ENCODE peak calls at places on chromosomes 12 and 14, in seven cellular contexts. C, F, I, Y, A, X and B are unnamed samples.
A peak's percentile ranks its signal among the peaks of the same experiment; 100 is the strongest.

GRCh38 chr12:110107369-110108281 is 16.5 kb upstream of the IFT81 start:
- DNase-seq in A (peak; percentile 34), C (peak; percentile 36), F (no peak), X (peak; percentile 67), I (peak; percentile 20), Y (no peak), B (peak; percentile 83)

GRCh38 chr12:112241176-112241575 is 115.8 kb downstream of the TRAFD1 start:
- DNase-seq in C (no peak), Y (no peak), F (no peak), A (no peak), X (no peak), I (no peak), B (no peak)

GRCh38 chr12:50110127-50110761 is 1.8 kb upstream of the COX14 start:
- DNase-seq in C (peak; percentile 64), F (no peak), X (peak; percentile 60), Y (no peak), A (no peak), I (peak; percentile 58), B (peak; percentile 80)

GRCh38 chr14:51491036-51491545 is 160.6 kb upstream of the FRMD6 start:
- DNase-seq in Y (no peak), F (no peak), C (no peak), X (no peak), A (no peak), I (no peak), B (no peak)

GRCh38 chr12:31366104-31366621 is 40.2 kb upstream of the SINHCAF start:
- DNase-seq in C (no peak), A (no peak), F (no peak), Y (no peak), X (no peak), I (no peak), B (no peak)

GRCh38 chr14:99780690-99781089 is 12.5 kb upstream of the EML1 start:
- DNase-seq in X (no peak), Y (no peak), A (no peak), I (no peak), F (no peak), C (no peak), B (no peak)

GRCh38 chr14:93114713-93115068 is 1.0 kb downstream of the ITPK1 start:
- DNase-seq in C (peak; percentile 56), I (peak; percentile 32), A (no peak), Y (no peak), X (no peak), F (no peak), B (no peak)

GRCh38 chr14:45891417-45892080 is 638.5 kb upstream of the MIS18BP1 start:
- DNase-seq in Y (no peak), I (no peak), F (no peak), X (no peak), C (peak; percentile 33), A (peak; percentile 41), B (no peak)

GRCh38 chr14:68685419-68686211 is 107.3 kb downstream of the ZFP36L1 start:
- DNase-seq in A (no peak), I (no peak), F (no peak), Y (peak; percentile 62), X (no peak), C (no peak), B (no peak)

GRCh38 chr12:52162971-52163370 is 28.8 kb downstream of the KRT80 start:
- DNase-seq in I (no peak), Y (no peak), A (no peak), C (no peak), F (no peak), X (no peak), B (no peak)

GRCh38 chr12:62191747-62192485 is 68.3 kb upstream of the USP15 start:
- DNase-seq in F (no peak), X (no peak), A (peak; percentile 19), C (no peak), Y (peak; percentile 15), I (no peak), B (no peak)

GRCh38 chr12:54222609-54223008 is 33.8 kb upstream of the SMUG1 start:
- DNase-seq in I (no peak), F (no peak), Y (no peak), X (no peak), C (no peak), A (no peak), B (no peak)

GRCh38 chr12:27236498-27236897 is 7.6 kb upstream of the STK38L start:
- DNase-seq in I (no peak), F (no peak), A (no peak), Y (no peak), C (no peak), X (no peak), B (no peak)

GRCh38 chr14:52599974-52600373 is 47.3 kb downstream of the GPR137C start:
- DNase-seq in X (no peak), I (no peak), F (no peak), A (no peak), C (no peak), Y (no peak), B (no peak)

GRCh38 chr12:124543591-124544310 is 23.7 kb downstream of the NCOR2 start:
- DNase-seq in C (no peak), F (no peak), X (no peak), Y (no peak), I (no peak), A (no peak), B (no peak)

GRCh38 chr12:59182191-59182590 is 261.9 kb upstream of the LRIG3 start:
- DNase-seq in C (no peak), X (no peak), A (no peak), I (no peak), F (no peak), Y (no peak), B (no peak)

GRCh38 chr12:9731797-9732196 is 1.1 kb downstream of the CLECL1 start:
- DNase-seq in I (no peak), A (no peak), Y (no peak), F (no peak), C (no peak), X (no peak), B (no peak)

GRCh38 chr12:51817027-51817953 is 31.2 kb downstream of the FIGNL2 start:
- DNase-seq in Y (no peak), A (no peak), X (no peak), C (no peak), F (no peak), I (no peak), B (no peak)

DNA sequence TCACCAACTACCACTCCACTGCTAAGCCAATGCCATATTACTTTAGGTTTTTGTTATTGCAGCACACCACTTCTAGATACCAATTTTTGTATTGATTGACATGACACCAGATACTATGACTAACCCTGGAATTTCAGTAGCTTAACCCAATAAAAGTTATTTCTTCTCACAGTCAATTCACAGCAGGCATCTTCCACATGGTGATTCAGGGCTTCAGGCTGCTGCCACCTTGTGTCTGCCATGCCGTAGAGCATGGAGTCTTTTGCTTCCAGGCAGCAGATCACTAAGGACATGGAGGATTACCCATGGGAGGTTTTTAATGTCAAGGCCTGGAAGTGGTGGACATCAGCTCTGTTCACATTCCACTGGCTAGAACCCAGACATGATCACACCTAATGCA is 56.4 kb upstream of the LTA4H start:
- DNase-seq in A (no peak), X (no peak), C (no peak), F (no peak), Y (no peak), I (no peak), B (no peak)
- TF ChIP-seq CTCF in A (no peak), X (no peak), C (no peak), F (no peak), Y (no peak), I (no peak), B (no peak)

GRCh38 chr14:54782803-54783659 is 119.6 kb downstream of the GCH1 start:
- DNase-seq in A (no peak), I (no peak), X (no peak), Y (no peak), F (no peak), C (peak; percentile 44), B (peak; percentile 72)

GRCh38 chr14:54781936-54782802 is 120.5 kb downstream of the GCH1 start:
- DNase-seq in Y (no peak), X (no peak), A (no peak), I (no peak), C (no peak), F (no peak), B (peak; percentile 47)

GRCh38 chr14:54778618-54779017 is 124.0 kb downstream of the GCH1 start:
- DNase-seq in X (no peak), F (no peak), C (no peak), Y (no peak), I (peak; percentile 48), A (no peak), B (peak; percentile 50)

GRCh38 chr14:54783660-54784015 is 119.0 kb downstream of the GCH1 start:
- DNase-seq in I (no peak), C (no peak), Y (no peak), A (no peak), F (no peak), X (no peak), B (no peak)

DNA sequence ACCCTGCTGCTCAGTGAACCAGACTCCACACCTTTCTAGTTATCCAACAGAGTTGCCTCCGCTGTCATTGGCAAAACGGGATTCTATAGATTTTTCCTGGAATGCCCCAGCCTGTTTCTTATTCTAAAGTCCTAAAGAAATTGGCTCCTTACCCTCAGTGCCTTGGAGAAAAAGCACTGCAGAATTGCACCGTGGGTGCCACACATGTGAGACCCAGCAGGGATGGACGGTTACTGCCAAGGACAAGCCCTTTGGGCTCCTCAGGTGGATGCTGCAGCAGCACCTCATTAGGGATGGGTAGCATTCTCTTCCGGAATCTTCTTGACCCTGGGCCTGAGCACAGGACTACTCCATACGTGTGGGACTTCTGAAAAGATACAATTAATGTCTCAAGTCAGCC is 121.5 kb downstream of the GCH1 start:
- DNase-seq in C (no peak), F (no peak), I (no peak), Y (no peak), A (no peak), X (no peak), B (peak; percentile 36)
- H3K27ac ChIP-seq in C (no peak overlapping the region), F (no peak overlapping the region), I (peak overlapping the region; percentile 94), Y (no peak overlapping the region), A (no peak overlapping the region), X (no peak overlapping the region), B (no peak overlapping the region)

DNA sequence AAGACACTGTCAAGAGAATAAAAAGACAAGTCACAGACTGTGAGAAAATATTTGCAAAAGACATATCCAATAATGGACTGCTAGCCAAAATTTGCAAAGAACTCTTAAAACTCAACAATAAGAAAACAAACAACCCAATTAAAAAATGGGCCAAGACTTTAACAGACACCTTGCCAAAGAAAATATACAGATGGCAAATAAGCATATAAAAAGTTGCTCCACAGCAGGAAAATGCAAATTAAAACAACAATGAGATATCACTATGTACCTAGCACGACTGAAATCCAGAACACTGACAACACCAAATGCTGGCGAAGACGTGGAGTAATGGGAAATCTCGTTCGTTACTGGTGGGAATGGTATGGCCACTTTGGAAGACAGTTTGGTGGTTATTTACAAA is 228.9 kb downstream of the TTC8 start:
- DNase-seq in X (no peak), F (no peak), Y (no peak), I (no peak), A (no peak), C (no peak), B (no peak)
- TF ChIP-seq CTCF in X (no peak), F (no peak), Y (no peak), I (no peak), A (no peak), C (no peak), B (no peak)

DNA sequence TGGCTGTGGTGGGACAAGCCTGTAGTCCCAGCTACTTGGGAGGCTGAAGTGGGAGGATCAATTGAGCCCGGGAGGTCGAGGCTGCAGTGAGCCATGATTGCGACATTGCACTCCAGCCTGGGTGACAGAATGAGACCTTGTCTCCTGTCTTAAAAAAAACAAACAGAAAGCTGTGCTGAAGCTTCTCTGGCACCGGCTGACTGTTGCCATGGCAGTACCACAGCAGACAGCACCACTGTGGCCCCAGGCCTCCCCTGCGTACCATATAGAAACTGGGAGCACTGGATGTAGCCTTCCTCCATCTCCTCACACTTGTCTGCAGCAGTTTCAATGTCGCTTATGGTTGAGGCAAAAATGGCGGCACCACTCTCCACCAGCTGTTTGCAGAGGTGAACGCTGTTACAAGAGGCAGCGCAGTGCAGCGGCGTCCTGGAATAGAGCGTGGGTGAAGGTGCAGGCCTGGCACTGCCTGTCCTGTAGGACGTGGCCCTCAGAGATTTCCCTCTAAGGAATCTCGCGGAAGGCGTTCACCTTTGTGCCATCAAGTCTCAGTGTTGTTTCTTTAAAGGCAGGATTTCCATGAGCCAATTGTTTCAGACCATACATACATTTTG is 21.9 kb downstream of the ZFYVE21 start:
- DNase-seq in A (no peak), Y (no peak), C (no peak), X (no peak), F (no peak), I (no peak), B (no peak)
- H3K27ac ChIP-seq in A (peak overlapping the region; percentile 79), Y (no peak overlapping the region), C (no peak overlapping the region), X (no peak overlapping the region), F (peak overlapping the region; percentile 92), I (no peak overlapping the region), B (no peak overlapping the region)